ENCODE peak calls at places on chromosome 16, in five cellular contexts. One of them, this sample, is unnamed.
A peak's percentile ranks its signal among the peaks of the same experiment; 100 is the strongest.

GRCh38 chr16:74224828-74225227 is 71.8 kb upstream of the PSMD7 start:
- DNase-seq in A549: no peak
- DNase-seq in heart left ventricle: no peak
- DNase-seq in IMR-90: peak; percentile 33
- DNase-seq in breast epithelium: no peak
- DNase-seq in this sample: no peak

GRCh38 chr16:16861546-16861945 is 482.6 kb downstream of the NPIPA7 start:
- DNase-seq in A549: peak; percentile 38
- DNase-seq in heart left ventricle: peak; percentile 31
- DNase-seq in IMR-90: peak; percentile 32
- DNase-seq in breast epithelium: no peak
- DNase-seq in this sample: peak; percentile 43

GRCh38 chr16:9092282-9092962 is 978 bp downstream of the HAPSTR1 start:
- DNase-seq in A549: no peak
- DNase-seq in heart left ventricle: peak; percentile 41
- DNase-seq in IMR-90: no peak
- DNase-seq in breast epithelium: no peak
- DNase-seq in this sample: peak; percentile 40

GRCh38 chr16:10206865-10207264 is 24.6 kb upstream of the GRIN2A start:
- DNase-seq in A549: no peak
- DNase-seq in heart left ventricle: no peak
- DNase-seq in IMR-90: no peak
- DNase-seq in breast epithelium: no peak
- DNase-seq in this sample: no peak

GRCh38 chr16:82761858-82762257 is 135.1 kb downstream of the CDH13 start:
- DNase-seq in A549: no peak
- DNase-seq in heart left ventricle: no peak
- DNase-seq in IMR-90: peak; percentile 38
- DNase-seq in breast epithelium: no peak
- DNase-seq in this sample: peak; percentile 27

GRCh38 chr16:69145658-69146057 is 13.2 kb downstream of the UTP4 start:
- DNase-seq in A549: no peak
- DNase-seq in heart left ventricle: no peak
- DNase-seq in IMR-90: peak; percentile 17
- DNase-seq in breast epithelium: no peak
- DNase-seq in this sample: no peak

GRCh38 chr16:84548971-84549844 is 44.7 kb upstream of the MEAK7 start:
- DNase-seq in A549: no peak
- DNase-seq in heart left ventricle: peak; percentile 22
- DNase-seq in IMR-90: no peak
- DNase-seq in breast epithelium: no peak
- DNase-seq in this sample: no peak

GRCh38 chr16:70430667-70431536 is 8.0 kb downstream of the ST3GAL2 start:
- DNase-seq in A549: no peak
- DNase-seq in heart left ventricle: no peak
- DNase-seq in IMR-90: peak; percentile 24
- DNase-seq in breast epithelium: no peak
- DNase-seq in this sample: peak; percentile 22

GRCh38 chr16:11655655-11656054 is 12.6 kb upstream of the SNN start:
- DNase-seq in A549: no peak
- DNase-seq in heart left ventricle: no peak
- DNase-seq in IMR-90: no peak
- DNase-seq in breast epithelium: no peak
- DNase-seq in this sample: no peak

GRCh38 chr16:62240722-62241121 is 204.5 kb upstream of the CDH8 start:
- DNase-seq in A549: no peak
- DNase-seq in heart left ventricle: no peak
- DNase-seq in IMR-90: no peak
- DNase-seq in breast epithelium: no peak
- DNase-seq in this sample: no peak

GRCh38 chr16:57406881-57407280 is 2.3 kb downstream of the CCL17 start:
- DNase-seq in A549: no peak
- DNase-seq in heart left ventricle: no peak
- DNase-seq in IMR-90: no peak
- DNase-seq in breast epithelium: no peak
- DNase-seq in this sample: no peak

GRCh38 chr16:47590472-47590871 is 129.3 kb downstream of the PHKB start:
- DNase-seq in A549: no peak
- DNase-seq in heart left ventricle: no peak
- DNase-seq in IMR-90: no peak
- DNase-seq in breast epithelium: no peak
- DNase-seq in this sample: no peak

GRCh38 chr16:24988593-24989338 is 26.4 kb downstream of the ARHGAP17 start:
- DNase-seq in A549: peak; percentile 30
- DNase-seq in heart left ventricle: no peak
- DNase-seq in IMR-90: peak; percentile 76
- DNase-seq in breast epithelium: peak; percentile 55
- DNase-seq in this sample: peak; percentile 37

GRCh38 chr16:1315081-1316032 is 5.9 kb downstream of the UBE2I start:
- DNase-seq in A549: no peak
- DNase-seq in heart left ventricle: no peak
- DNase-seq in IMR-90: no peak
- DNase-seq in breast epithelium: no peak
- DNase-seq in this sample: no peak

GRCh38 chr16:24428751-24429150 is 110.6 kb upstream of the RBBP6 start:
- DNase-seq in A549: no peak
- DNase-seq in heart left ventricle: no peak
- DNase-seq in IMR-90: no peak
- DNase-seq in breast epithelium: no peak
- DNase-seq in this sample: no peak

GRCh38 chr16:12538667-12539081 is 265.0 kb downstream of the CPPED1 start:
- DNase-seq in A549: no peak
- DNase-seq in heart left ventricle: no peak
- DNase-seq in IMR-90: no peak
- DNase-seq in breast epithelium: no peak
- DNase-seq in this sample: no peak

GRCh38 chr16:69535123-69536050 is 30.4 kb upstream of the NFAT5 start:
- DNase-seq in A549: no peak
- DNase-seq in heart left ventricle: no peak
- DNase-seq in IMR-90: peak; percentile 65
- DNase-seq in breast epithelium: no peak
- DNase-seq in this sample: no peak

GRCh38 chr16:3761375-3762079 is 44.2 kb upstream of the TRAP1 start:
- DNase-seq in A549: no peak
- DNase-seq in heart left ventricle: no peak
- DNase-seq in IMR-90: no peak
- DNase-seq in breast epithelium: no peak
- DNase-seq in this sample: no peak

GRCh38 chr16:23847938-23848337 is 12.2 kb downstream of the PRKCB start:
- DNase-seq in A549: no peak
- DNase-seq in heart left ventricle: no peak
- DNase-seq in IMR-90: no peak
- DNase-seq in breast epithelium: no peak
- DNase-seq in this sample: no peak

GRCh38 chr16:66800856-66801255 is 528 bp downstream of the TERB1 start:
- DNase-seq in A549: no peak
- DNase-seq in heart left ventricle: no peak
- DNase-seq in IMR-90: no peak
- DNase-seq in breast epithelium: no peak
- DNase-seq in this sample: no peak

GRCh38 chr16:50644730-50645129 is 36.4 kb downstream of the SNX20 start:
- DNase-seq in A549: no peak
- DNase-seq in heart left ventricle: no peak
- DNase-seq in IMR-90: no peak
- DNase-seq in breast epithelium: no peak
- DNase-seq in this sample: peak; percentile 15

GRCh38 chr16:31009894-31010293 is 544 bp downstream of the STX1B start:
- DNase-seq in A549: no peak
- DNase-seq in heart left ventricle: no peak
- DNase-seq in IMR-90: no peak
- DNase-seq in breast epithelium: no peak
- DNase-seq in this sample: no peak
- H3K27ac ChIP-seq in A549: no peak overlapping the region
- H3K27ac ChIP-seq in heart left ventricle: no peak overlapping the region
- H3K27ac ChIP-seq in IMR-90: no peak overlapping the region
- H3K27ac ChIP-seq in breast epithelium: no peak overlapping the region
- H3K27ac ChIP-seq in this sample: no peak overlapping the region

GRCh38 chr16:27780468-27781194 is 230.7 kb downstream of the KATNIP start:
- DNase-seq in A549: no peak
- DNase-seq in heart left ventricle: no peak
- DNase-seq in IMR-90: no peak
- DNase-seq in breast epithelium: no peak
- DNase-seq in this sample: no peak
- H3K4me1 ChIP-seq in A549: no peaks in the 10 kb centered on the region
- H3K4me1 ChIP-seq in heart left ventricle: no peaks in the 10 kb centered on the region
- H3K4me1 ChIP-seq in IMR-90: no peaks in the 10 kb centered on the region
- H3K4me1 ChIP-seq in breast epithelium: no peaks in the 10 kb centered on the region
- H3K4me1 ChIP-seq in this sample: peaks cover 5% of the 10 kb centered on the region

DNA sequence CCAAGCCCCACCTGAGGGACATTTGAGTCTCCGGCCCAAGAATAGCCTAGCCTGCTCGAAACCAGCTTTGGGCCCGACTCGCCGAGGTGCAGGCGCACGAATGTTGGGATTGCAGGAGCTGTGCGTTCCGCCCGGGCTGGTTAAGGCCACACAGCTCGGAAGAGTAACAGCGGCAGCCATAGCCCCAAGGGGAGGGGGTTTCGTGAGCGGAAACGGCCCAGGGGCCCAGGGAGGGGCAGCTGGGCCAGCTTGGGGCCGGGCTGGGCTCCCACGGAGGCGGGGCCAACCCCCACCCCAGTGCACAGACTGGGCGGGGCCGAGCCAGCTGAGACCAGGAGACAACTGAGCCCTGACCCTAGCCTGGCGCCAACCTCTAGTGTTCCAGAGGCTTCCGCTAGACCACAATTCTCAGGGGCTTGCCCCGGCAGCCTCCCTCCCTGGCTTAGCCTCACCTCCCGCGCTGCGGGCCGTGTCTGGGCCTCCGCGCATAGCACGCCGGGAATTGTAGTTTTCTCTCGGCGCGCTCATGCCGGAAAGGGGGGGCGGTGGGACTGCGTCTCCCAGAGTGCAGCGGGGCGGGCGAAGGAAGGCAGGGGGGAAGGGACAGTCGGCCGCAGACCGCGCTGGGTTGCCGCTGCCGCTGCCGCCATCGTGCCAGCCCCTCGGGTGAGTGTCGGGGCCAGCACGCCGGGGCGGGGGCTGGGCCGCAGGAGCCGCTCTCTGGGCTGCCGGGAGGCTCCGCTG is at the start of gene NUTF2:
- DNase-seq in A549: peak; percentile 93
- DNase-seq in heart left ventricle: peak; percentile 98
- DNase-seq in IMR-90: peak; percentile 85
- DNase-seq in breast epithelium: peak; percentile 94
- DNase-seq in this sample: peak; percentile 96
- TF ChIP-seq POLR2A in A549: peak; percentile 68
- TF ChIP-seq POLR2A in heart left ventricle: no peak
- TF ChIP-seq POLR2A in IMR-90: peak; percentile 83
- TF ChIP-seq POLR2A in breast epithelium: peak; percentile 66
- TF ChIP-seq POLR2A in this sample: no peak

GRCh38 chr16:48833461-48833860 is 223.5 kb upstream of the N4BP1 start:
- DNase-seq in A549: no peak
- DNase-seq in heart left ventricle: no peak
- DNase-seq in IMR-90: no peak
- DNase-seq in breast epithelium: no peak
- DNase-seq in this sample: no peak
- H3K27ac ChIP-seq in A549: no peak overlapping the region
- H3K27ac ChIP-seq in heart left ventricle: no peak overlapping the region
- H3K27ac ChIP-seq in IMR-90: no peak overlapping the region
- H3K27ac ChIP-seq in breast epithelium: no peak overlapping the region
- H3K27ac ChIP-seq in this sample: no peak overlapping the region

GRCh38 chr16:2597560-2597902 is 59.7 kb downstream of the PDPK1 start:
- DNase-seq in A549: no peak
- DNase-seq in heart left ventricle: peak; percentile 17
- DNase-seq in IMR-90: no peak
- DNase-seq in breast epithelium: peak; percentile 15
- DNase-seq in this sample: no peak

GRCh38 chr16:2595376-2596200 is 57.8 kb downstream of the PDPK1 start:
- DNase-seq in A549: no peak
- DNase-seq in heart left ventricle: no peak
- DNase-seq in IMR-90: no peak
- DNase-seq in breast epithelium: peak; percentile 43
- DNase-seq in this sample: no peak

GRCh38 chr16:2598723-2599122 is 60.9 kb downstream of the PDPK1 start:
- DNase-seq in A549: no peak
- DNase-seq in heart left ventricle: no peak
- DNase-seq in IMR-90: no peak
- DNase-seq in breast epithelium: no peak
- DNase-seq in this sample: no peak

GRCh38 chr16:2596747-2597559 is 59.1 kb downstream of the PDPK1 start:
- DNase-seq in A549: no peak
- DNase-seq in heart left ventricle: peak; percentile 14
- DNase-seq in IMR-90: no peak
- DNase-seq in breast epithelium: peak; percentile 44
- DNase-seq in this sample: no peak

DNA sequence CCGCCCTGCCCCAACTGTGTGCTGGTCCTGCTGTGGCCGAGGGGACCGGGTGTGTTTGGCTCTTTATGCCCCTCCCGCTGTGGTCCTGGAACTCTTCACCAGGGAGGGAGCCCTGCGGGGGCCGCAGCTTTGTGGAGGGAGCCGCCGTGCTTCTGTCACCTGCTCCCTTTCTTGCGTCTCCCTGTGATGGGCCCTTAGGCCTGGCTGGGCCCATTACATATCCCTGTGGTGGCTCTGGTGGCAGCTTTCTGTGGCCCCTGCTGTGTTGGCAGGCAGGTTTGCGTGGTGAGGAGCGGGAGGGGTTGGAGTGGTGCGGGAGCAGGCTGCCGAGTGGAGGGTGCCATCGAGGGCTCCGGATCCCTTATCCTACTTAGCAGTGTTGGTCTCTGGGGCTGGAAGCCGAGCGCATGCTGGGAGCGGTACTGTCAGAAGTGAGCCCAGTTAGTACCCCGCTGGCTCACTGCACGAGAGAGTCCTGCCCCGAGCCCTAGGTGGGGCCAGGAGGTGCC is 60.4 kb downstream of the PDPK1 start:
- DNase-seq in A549: no peak
- DNase-seq in heart left ventricle: peak; percentile 25
- DNase-seq in IMR-90: no peak
- DNase-seq in breast epithelium: peak; percentile 42
- DNase-seq in this sample: no peak
- H3K4me1 ChIP-seq in A549: peaks cover 4% of the 10 kb centered on the region
- H3K4me1 ChIP-seq in heart left ventricle: peaks cover 25% of the 10 kb centered on the region
- H3K4me1 ChIP-seq in IMR-90: no peaks in the 10 kb centered on the region
- H3K4me1 ChIP-seq in breast epithelium: no peaks in the 10 kb centered on the region
- H3K4me1 ChIP-seq in this sample: no peaks in the 10 kb centered on the region

DNA sequence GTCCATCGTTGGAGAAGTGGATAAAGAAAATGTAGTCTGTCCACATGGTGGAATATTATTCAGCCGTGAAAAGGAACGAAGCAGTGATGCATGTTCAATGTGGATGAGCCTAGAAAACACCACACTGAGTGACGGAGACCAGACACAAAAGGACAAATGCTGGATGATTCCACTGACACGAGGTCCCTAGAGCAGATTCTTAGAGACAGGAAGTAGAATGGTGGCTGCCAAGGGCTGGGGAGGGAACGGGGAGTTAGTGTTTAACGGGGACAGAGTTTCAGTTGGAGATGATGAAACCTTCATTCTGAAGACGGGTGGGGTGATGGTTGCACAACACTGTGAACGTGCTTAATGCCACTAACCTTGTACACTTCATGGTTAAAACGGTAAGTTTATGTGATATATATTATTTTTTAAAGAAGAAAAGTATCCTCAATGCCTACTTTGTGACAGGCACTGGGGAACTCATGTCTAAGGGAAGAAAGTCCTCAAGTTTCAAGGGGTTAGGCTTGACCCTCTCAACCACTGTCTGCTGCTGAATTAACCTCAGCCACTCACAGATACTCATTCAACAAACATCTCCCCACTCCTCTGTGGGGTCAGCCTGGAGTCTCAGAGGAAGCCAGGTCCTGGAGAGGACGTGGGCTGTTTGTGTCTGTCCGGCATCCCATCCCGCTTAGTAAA is 17.6 kb downstream of the C16orf74 start:
- DNase-seq in A549: no peak
- DNase-seq in heart left ventricle: no peak
- DNase-seq in IMR-90: no peak
- DNase-seq in breast epithelium: no peak
- DNase-seq in this sample: no peak
- TF ChIP-seq POLR2A in A549: no peak
- TF ChIP-seq POLR2A in heart left ventricle: no peak
- TF ChIP-seq POLR2A in IMR-90: no peak
- TF ChIP-seq POLR2A in breast epithelium: no peak
- TF ChIP-seq POLR2A in this sample: no peak

This sample was measured in thyroid gland.